ENCODE peak calls at places on chromosomes 3 and 15, in seven cellular contexts. D is germinal center, P is lower lobe of right lung, I is cortex of kidney, T is EL, A is neural crest cell, O is NCI-H1436. R is an unnamed sample.

GRCh38 chr15:67307156-67307555 is 52.6 kb downstream of the IQCH start:
- DNase-seq in D (no peak), P (no peak), I (no peak), T (no peak), A (no peak), O (no peak), R (no peak)

GRCh38 chr15:96333194-96334016 is 2.9 kb downstream of the NR2F2 start:
- DNase-seq in D (no peak), P (peak), I (no peak), T (peak), A (no peak), O (no peak), R (no peak)

GRCh38 chr3:32709346-32709745 is 24.4 kb downstream of the CNOT10 start:
- DNase-seq in D (no peak), P (no peak), I (no peak), T (no peak), A (no peak), O (no peak), R (no peak)

GRCh38 chr3:57127849-57128566 is 37.1 kb downstream of the IL17RD start:
- DNase-seq in D (no peak), P (no peak), I (no peak), T (peak), A (no peak), O (no peak), R (no peak)

GRCh38 chr3:156628095-156628690 is 46.2 kb upstream of the TIPARP start:
- DNase-seq in D (no peak), P (no peak), I (no peak), T (no peak), A (no peak), O (no peak), R (no peak)

GRCh38 chr15:73818308-73818985 is 54.9 kb upstream of the TBC1D21 start:
- DNase-seq in D (no peak), P (no peak), I (no peak), T (no peak), A (no peak), O (no peak), R (no peak)

GRCh38 chr3:15094187-15094875 is 4.6 kb downstream of the RBSN start:
- DNase-seq in D (no peak), P (no peak), I (no peak), T (no peak), A (no peak), O (no peak), R (no peak)

GRCh38 chr15:68100194-68100593 is 46.1 kb downstream of the PIAS1 start:
- DNase-seq in D (no peak), P (no peak), I (no peak), T (no peak), A (no peak), O (no peak), R (no peak)

GRCh38 chr3:56894912-56895431 is 93.2 kb upstream of the ARHGEF3 start:
- DNase-seq in D (no peak), P (no peak), I (no peak), T (no peak), A (peak), O (no peak), R (peak)

GRCh38 chr15:91482799-91483198 is 370.7 kb upstream of the SLCO3A1 start:
- DNase-seq in D (no peak), P (no peak), I (no peak), T (no peak), A (no peak), O (no peak), R (no peak)

GRCh38 chr3:115165701-115166100 is 18.6 kb upstream of the ZBTB20 start:
- DNase-seq in D (no peak), P (no peak), I (no peak), T (peak), A (no peak), O (no peak), R (no peak)

GRCh38 chr3:170356596-170357175 is 829 bp upstream of the SKIL start:
- DNase-seq in D (peak), P (peak), I (no peak), T (peak), A (peak), O (peak), R (peak)

GRCh38 chr3:47976135-47976758 is 40.0 kb downstream of the MAP4 start:
- DNase-seq in D (peak), P (no peak), I (no peak), T (no peak), A (no peak), O (no peak), R (no peak)

GRCh38 chr3:139016430-139017048 is 4.2 kb downstream of the PRR23B start:
- DNase-seq in D (no peak), P (no peak), I (no peak), T (no peak), A (no peak), O (no peak), R (no peak)

GRCh38 chr3:49422379-49423248 is at the start of gene AMT:
- DNase-seq in D (no peak), P (peak), I (no peak), T (no peak), A (peak), O (no peak), R (no peak)

GRCh38 chr3:158330820-158331219 is 220.9 kb downstream of the RSRC1 start:
- DNase-seq in D (no peak), P (no peak), I (no peak), T (peak), A (no peak), O (no peak), R (no peak)

GRCh38 chr3:138367912-138368311 is 19.5 kb downstream of the MRAS start:
- DNase-seq in D (peak), P (peak), I (no peak), T (no peak), A (no peak), O (no peak), R (no peak)

GRCh38 chr3:160931474-160931873 is 173.7 kb downstream of the B3GALNT1 start:
- DNase-seq in D (no peak), P (no peak), I (no peak), T (peak), A (no peak), O (no peak), R (no peak)

GRCh38 chr15:50257924-50258323 is 7.6 kb downstream of the HDC start:
- DNase-seq in D (no peak), P (no peak), I (no peak), T (peak), A (no peak), O (no peak), R (no peak)

GRCh38 chr3:51384145-51384729 is 854 bp upstream of the MANF start:
- DNase-seq in D (peak), P (no peak), I (no peak), T (peak), A (no peak), O (no peak), R (peak)

GRCh38 chr3:12227833-12228232 is 61.0 kb upstream of the PPARG start:
- DNase-seq in D (no peak), P (no peak), I (no peak), T (peak), A (no peak), O (no peak), R (no peak)

GRCh38 chr3:131530843-131531242 is 28.1 kb upstream of the MRPL3 start:
- DNase-seq in D (no peak), P (no peak), I (no peak), T (no peak), A (no peak), O (no peak), R (no peak)

GRCh38 chr15:90481023-90481422 is 48.7 kb upstream of the CRTC3 start:
- DNase-seq in D (no peak), P (no peak), I (no peak), T (no peak), A (no peak), O (no peak), R (peak)

GRCh38 chr3:32591960-32592462 is 21.4 kb upstream of the DYNC1LI1 start:
- DNase-seq in D (no peak), P (no peak), I (no peak), T (no peak), A (no peak), O (no peak), R (no peak)

GRCh38 chr15:64453689-64454037 is 6.7 kb upstream of the ZNF609 start:
- DNase-seq in D (no peak), P (no peak), I (no peak), T (no peak), A (no peak), O (no peak), R (no peak)

GRCh38 chr3:56468184-56469106 is at the start of gene ERC2:
- DNase-seq in D (peak), P (peak), I (no peak), T (peak), A (peak), O (no peak), R (peak)

R was measured in activated T-cell treated with anti-CD3 and anti-CD28 coated beads, Interleukin-2, amount 50 U/mL, for 72 hours.